ENCODE peak calls at places on chromosomes 1 and 21, in seven cellular contexts. One of them, this sample, is unnamed.

GRCh38 chr1:234961468-234962339 is 166.9 kb downstream of the TOMM20 start:
- DNase-seq in mammary epithelial cell: no peak
- DNase-seq in IMR-90: peak; percentile 96
- DNase-seq in type B pancreatic cell: no peak
- DNase-seq in endothelial cell: no peak
- DNase-seq in psoas muscle: no peak
- DNase-seq in foreskin fibroblast: peak; percentile 78
- DNase-seq in this sample: no peak

GRCh38 chr1:153778051-153778823 is 3.0 kb downstream of the SLC27A3 start:
- DNase-seq in mammary epithelial cell: no peak
- DNase-seq in IMR-90: no peak
- DNase-seq in type B pancreatic cell: no peak
- DNase-seq in endothelial cell: no peak
- DNase-seq in psoas muscle: no peak
- DNase-seq in foreskin fibroblast: no peak
- DNase-seq in this sample: no peak

GRCh38 chr1:67094191-67094590 is 40.2 kb upstream of the SLC35D1 start:
- DNase-seq in mammary epithelial cell: peak; percentile 85
- DNase-seq in IMR-90: no peak
- DNase-seq in type B pancreatic cell: no peak
- DNase-seq in endothelial cell: no peak
- DNase-seq in psoas muscle: no peak
- DNase-seq in foreskin fibroblast: no peak
- DNase-seq in this sample: no peak

GRCh38 chr21:23438081-23438480 is 2169.2 kb downstream of the MRPL39 start:
- DNase-seq in mammary epithelial cell: no peak
- DNase-seq in IMR-90: no peak
- DNase-seq in type B pancreatic cell: no peak
- DNase-seq in endothelial cell: no peak
- DNase-seq in psoas muscle: no peak
- DNase-seq in foreskin fibroblast: no peak
- DNase-seq in this sample: no peak

GRCh38 chr21:41168391-41169257 is 664 bp downstream of the BACE2 start:
- DNase-seq in mammary epithelial cell: peak; percentile 53
- DNase-seq in IMR-90: peak; percentile 68
- DNase-seq in type B pancreatic cell: no peak
- DNase-seq in endothelial cell: peak; percentile 53
- DNase-seq in psoas muscle: peak; percentile 60
- DNase-seq in foreskin fibroblast: peak; percentile 38
- DNase-seq in this sample: peak; percentile 26

GRCh38 chr1:15430787-15431570 is 7.3 kb upstream of the CTRC start:
- DNase-seq in mammary epithelial cell: no peak
- DNase-seq in IMR-90: peak; percentile 36
- DNase-seq in type B pancreatic cell: peak; percentile 86
- DNase-seq in endothelial cell: peak; percentile 83
- DNase-seq in psoas muscle: peak; percentile 63
- DNase-seq in foreskin fibroblast: peak; percentile 30
- DNase-seq in this sample: peak; percentile 74

GRCh38 chr1:18481921-18482701 is 1.4 kb downstream of the KLHDC7A start:
- DNase-seq in mammary epithelial cell: no peak
- DNase-seq in IMR-90: no peak
- DNase-seq in type B pancreatic cell: no peak
- DNase-seq in endothelial cell: no peak
- DNase-seq in psoas muscle: no peak
- DNase-seq in foreskin fibroblast: no peak
- DNase-seq in this sample: peak; percentile 29

GRCh38 chr1:214853340-214853739 is 229.2 kb upstream of the KCNK2 start:
- DNase-seq in mammary epithelial cell: no peak
- DNase-seq in IMR-90: no peak
- DNase-seq in type B pancreatic cell: no peak
- DNase-seq in endothelial cell: no peak
- DNase-seq in psoas muscle: no peak
- DNase-seq in foreskin fibroblast: no peak
- DNase-seq in this sample: no peak

GRCh38 chr1:175918364-175918801 is 175.0 kb upstream of the TNR start:
- DNase-seq in mammary epithelial cell: no peak
- DNase-seq in IMR-90: peak; percentile 69
- DNase-seq in type B pancreatic cell: no peak
- DNase-seq in endothelial cell: no peak
- DNase-seq in psoas muscle: no peak
- DNase-seq in foreskin fibroblast: no peak
- DNase-seq in this sample: no peak

GRCh38 chr1:41576206-41576605 is 91.7 kb upstream of the EDN2 start:
- DNase-seq in mammary epithelial cell: no peak
- DNase-seq in IMR-90: no peak
- DNase-seq in type B pancreatic cell: no peak
- DNase-seq in endothelial cell: no peak
- DNase-seq in psoas muscle: no peak
- DNase-seq in foreskin fibroblast: no peak
- DNase-seq in this sample: no peak

GRCh38 chr1:94792473-94792875 is 27.7 kb upstream of the SLC44A3 start:
- DNase-seq in mammary epithelial cell: peak; percentile 96
- DNase-seq in IMR-90: peak; percentile 67
- DNase-seq in type B pancreatic cell: no peak
- DNase-seq in endothelial cell: no peak
- DNase-seq in psoas muscle: no peak
- DNase-seq in foreskin fibroblast: peak; percentile 32
- DNase-seq in this sample: peak; percentile 57

GRCh38 chr1:228276901-228277490 is 69.2 kb downstream of the OBSCN start:
- DNase-seq in mammary epithelial cell: no peak
- DNase-seq in IMR-90: no peak
- DNase-seq in type B pancreatic cell: no peak
- DNase-seq in endothelial cell: no peak
- DNase-seq in psoas muscle: no peak
- DNase-seq in foreskin fibroblast: no peak
- DNase-seq in this sample: no peak

DNA sequence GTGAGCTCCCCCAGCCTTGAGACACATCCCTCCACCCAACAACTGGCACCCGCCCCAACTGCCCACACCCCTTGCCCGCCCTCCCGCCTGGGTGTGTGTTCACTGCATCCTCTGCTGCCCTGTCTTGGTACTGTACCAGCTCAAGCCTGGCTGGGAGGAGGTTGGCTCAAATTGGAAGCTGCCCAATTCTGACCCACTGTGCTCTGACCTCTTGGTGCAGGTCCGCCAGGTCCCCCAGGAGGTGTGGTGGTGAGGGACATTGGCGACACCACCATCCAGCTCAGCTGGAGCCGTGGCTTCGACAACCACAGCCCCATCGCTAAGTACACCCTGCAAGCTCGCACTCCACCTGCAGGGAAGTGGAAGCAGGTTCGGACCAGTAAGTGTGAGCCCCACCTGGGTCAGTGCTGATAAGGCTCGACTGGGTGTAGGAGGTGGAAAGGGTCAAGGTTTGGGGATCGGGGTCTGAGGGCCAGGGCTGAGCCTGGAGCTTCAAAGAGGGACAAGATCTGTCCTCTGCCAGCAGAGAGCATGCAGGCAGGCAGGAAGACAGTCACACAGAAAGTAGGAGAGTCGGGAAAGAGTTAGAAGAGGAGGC is 17.9 kb downstream of the TMEM81 start:
- DNase-seq in mammary epithelial cell: no peak
- DNase-seq in IMR-90: no peak
- DNase-seq in type B pancreatic cell: no peak
- DNase-seq in endothelial cell: no peak
- DNase-seq in psoas muscle: no peak
- DNase-seq in foreskin fibroblast: no peak
- DNase-seq in this sample: no peak
- TF ChIP-seq CTCF in mammary epithelial cell: no peak
- TF ChIP-seq CTCF in IMR-90: peak; percentile 2
- TF ChIP-seq CTCF in type B pancreatic cell: peak; percentile 32
- TF ChIP-seq CTCF in endothelial cell: no peak
- TF ChIP-seq CTCF in psoas muscle: no peak
- TF ChIP-seq CTCF in foreskin fibroblast: no peak
- TF ChIP-seq CTCF in this sample: no peak

GRCh38 chr1:77031101-77031662 is 163.9 kb downstream of the ST6GALNAC5 start:
- DNase-seq in mammary epithelial cell: peak; percentile 59
- DNase-seq in IMR-90: peak; percentile 73
- DNase-seq in type B pancreatic cell: no peak
- DNase-seq in endothelial cell: no peak
- DNase-seq in psoas muscle: no peak
- DNase-seq in foreskin fibroblast: peak; percentile 28
- DNase-seq in this sample: no peak
- TF ChIP-seq CTCF in mammary epithelial cell: peak; percentile 40
- TF ChIP-seq CTCF in IMR-90: peak; percentile 6
- TF ChIP-seq CTCF in type B pancreatic cell: no peak
- TF ChIP-seq CTCF in endothelial cell: no peak
- TF ChIP-seq CTCF in psoas muscle: no peak
- TF ChIP-seq CTCF in foreskin fibroblast: peak; percentile 15
- TF ChIP-seq CTCF in this sample: no peak

DNA sequence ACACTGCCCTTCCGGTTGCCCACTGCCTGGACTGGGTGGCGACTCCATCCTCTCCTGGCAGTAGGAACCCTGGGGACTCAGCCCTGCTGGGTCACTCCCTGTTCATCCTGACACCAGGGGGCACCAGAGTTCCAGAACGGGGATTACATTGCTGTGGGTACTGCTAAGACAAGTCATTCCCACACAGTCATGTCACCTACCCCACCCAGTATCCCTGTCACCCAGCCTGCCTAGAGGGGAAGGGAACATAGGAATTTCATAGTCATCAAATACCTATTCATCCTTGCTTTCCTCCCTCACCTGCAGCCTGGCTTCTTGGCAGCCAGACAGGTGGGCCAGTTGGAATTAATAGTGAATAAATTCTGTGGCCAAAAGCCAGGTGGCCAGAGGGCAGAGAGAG is 9.8 kb upstream of the SFN start:
- DNase-seq in mammary epithelial cell: peak; percentile 96
- DNase-seq in IMR-90: peak; percentile 80
- DNase-seq in type B pancreatic cell: peak; percentile 86
- DNase-seq in endothelial cell: peak; percentile 90
- DNase-seq in psoas muscle: peak; percentile 87
- DNase-seq in foreskin fibroblast: peak; percentile 79
- DNase-seq in this sample: peak; percentile 93
- TF ChIP-seq CTCF in mammary epithelial cell: peak; percentile 99
- TF ChIP-seq CTCF in IMR-90: peak; percentile 88
- TF ChIP-seq CTCF in type B pancreatic cell: peak; percentile 86
- TF ChIP-seq CTCF in endothelial cell: peak; percentile 61
- TF ChIP-seq CTCF in psoas muscle: peak; percentile 83
- TF ChIP-seq CTCF in foreskin fibroblast: peak; percentile 90
- TF ChIP-seq CTCF in this sample: peak; percentile 70

GRCh38 chr1:203463469-203464062 is 12.0 kb upstream of the PRELP start:
- DNase-seq in mammary epithelial cell: no peak
- DNase-seq in IMR-90: peak; percentile 28
- DNase-seq in type B pancreatic cell: no peak
- DNase-seq in endothelial cell: no peak
- DNase-seq in psoas muscle: no peak
- DNase-seq in foreskin fibroblast: peak; percentile 50
- DNase-seq in this sample: no peak
- TF ChIP-seq CTCF in mammary epithelial cell: no peak
- TF ChIP-seq CTCF in IMR-90: no peak
- TF ChIP-seq CTCF in type B pancreatic cell: no peak
- TF ChIP-seq CTCF in endothelial cell: no peak
- TF ChIP-seq CTCF in psoas muscle: no peak
- TF ChIP-seq CTCF in foreskin fibroblast: no peak
- TF ChIP-seq CTCF in this sample: no peak

GRCh38 chr1:20362856-20363255 is 72.2 kb downstream of the VWA5B1 start:
- DNase-seq in mammary epithelial cell: no peak
- DNase-seq in IMR-90: no peak
- DNase-seq in type B pancreatic cell: no peak
- DNase-seq in endothelial cell: no peak
- DNase-seq in psoas muscle: no peak
- DNase-seq in foreskin fibroblast: no peak
- DNase-seq in this sample: no peak

GRCh38 chr1:20358761-20359263 is 68.1 kb downstream of the VWA5B1 start:
- DNase-seq in mammary epithelial cell: peak; percentile 29
- DNase-seq in IMR-90: peak; percentile 61
- DNase-seq in type B pancreatic cell: no peak
- DNase-seq in endothelial cell: no peak
- DNase-seq in psoas muscle: peak; percentile 62
- DNase-seq in foreskin fibroblast: peak; percentile 70
- DNase-seq in this sample: peak; percentile 43

GRCh38 chr1:20359451-20360330 is 69.0 kb downstream of the VWA5B1 start:
- DNase-seq in mammary epithelial cell: no peak
- DNase-seq in IMR-90: no peak
- DNase-seq in type B pancreatic cell: no peak
- DNase-seq in endothelial cell: no peak
- DNase-seq in psoas muscle: no peak
- DNase-seq in foreskin fibroblast: no peak
- DNase-seq in this sample: peak; percentile 62

GRCh38 chr1:20361401-20361800 is 70.7 kb downstream of the VWA5B1 start:
- DNase-seq in mammary epithelial cell: peak; percentile 29
- DNase-seq in IMR-90: no peak
- DNase-seq in type B pancreatic cell: no peak
- DNase-seq in endothelial cell: no peak
- DNase-seq in psoas muscle: no peak
- DNase-seq in foreskin fibroblast: no peak
- DNase-seq in this sample: no peak

GRCh38 chr1:20361805-20362381 is 71.2 kb downstream of the VWA5B1 start:
- DNase-seq in mammary epithelial cell: peak; percentile 55
- DNase-seq in IMR-90: peak; percentile 37
- DNase-seq in type B pancreatic cell: no peak
- DNase-seq in endothelial cell: peak; percentile 89
- DNase-seq in psoas muscle: peak; percentile 65
- DNase-seq in foreskin fibroblast: peak; percentile 40
- DNase-seq in this sample: peak; percentile 71
- TF ChIP-seq CTCF in mammary epithelial cell: peak; percentile 98
- TF ChIP-seq CTCF in IMR-90: peak; percentile 81
- TF ChIP-seq CTCF in type B pancreatic cell: peak; percentile 86
- TF ChIP-seq CTCF in endothelial cell: peak; percentile 86
- TF ChIP-seq CTCF in psoas muscle: peak; percentile 69
- TF ChIP-seq CTCF in foreskin fibroblast: peak; percentile 90
- TF ChIP-seq CTCF in this sample: peak; percentile 86